ENCODE peak calls at places on chromosomes 16 and 17, in four cellular contexts. S is K562, X is WTC11, N is A549. F is an unnamed sample.
A peak's percentile ranks its signal among the peaks of the same experiment; 100 is the strongest.

GRCh38 chr16:4486126-4486893 is 10.1 kb downstream of the HMOX2 start:
- DNase-seq in S (no peak), X (no peak), N (no peak), F (no peak)

GRCh38 chr17:44082206-44082605 is 11.7 kb downstream of the G6PC3 start:
- DNase-seq in S (no peak), X (no peak), N (no peak), F (no peak)

GRCh38 chr17:5707482-5707881 is 123.2 kb upstream of the NLRP1 start:
- DNase-seq in S (no peak), X (no peak), N (no peak), F (no peak)

GRCh38 chr17:74444406-74444805 is 12.5 kb downstream of the GPRC5C start:
- DNase-seq in S (no peak), X (no peak), N (no peak), F (no peak)

GRCh38 chr16:15979801-15980200 is 30.4 kb downstream of the ABCC1 start:
- DNase-seq in S (no peak), X (no peak), N (no peak), F (no peak)

GRCh38 chr17:7511108-7511507 is 26.9 kb downstream of the POLR2A start:
- DNase-seq in S (no peak), X (no peak), N (no peak), F (no peak)

GRCh38 chr17:39763046-39763800 is 25.5 kb downstream of the GRB7 start:
- DNase-seq in S (no peak), X (no peak), N (no peak), F (no peak)

GRCh38 chr16:4090476-4090875 is 25.8 kb downstream of the ADCY9 start:
- DNase-seq in S (no peak), X (no peak), N (no peak), F (no peak)

GRCh38 chr16:11599579-11599978 is 12.9 kb upstream of the LITAF start:
- DNase-seq in S (no peak), X (no peak), N (no peak), F (no peak)

GRCh38 chr17:60631119-60631518 is 31.1 kb downstream of the PPM1D start:
- DNase-seq in S (no peak), X (no peak), N (no peak), F (no peak)

GRCh38 chr16:85970712-85971220 is 71.8 kb downstream of the IRF8 start:
- DNase-seq in S (no peak), X (no peak), N (no peak), F (no peak)

GRCh38 chr16:49019826-49020401 is 261.7 kb downstream of the CBLN1 start:
- DNase-seq in S (no peak), X (no peak), N (no peak), F (no peak)

GRCh38 chr16:15811778-15812750 is 44.8 kb downstream of the MYH11 start:
- DNase-seq in S (no peak), X (no peak), N (no peak), F (no peak)

GRCh38 chr17:19345067-19345460 is 17.5 kb downstream of the B9D1 start:
- DNase-seq in S (no peak), X (no peak), N (no peak), F (no peak)

GRCh38 chr16:4688674-4689045 is 4.7 kb upstream of the NUDT16L1 start:
- DNase-seq in S (no peak), X (no peak), N (no peak), F (no peak)

GRCh38 chr16:85389679-85390470 is 223.2 kb upstream of the GSE1 start:
- DNase-seq in S (no peak), X (peak; percentile 7), N (no peak), F (no peak)

GRCh38 chr16:54460254-54460860 is 173.8 kb upstream of the IRX3 start:
- DNase-seq in S (no peak), X (no peak), N (no peak), F (no peak)

GRCh38 chr17:76544916-76545365 is 5.1 kb downstream of the PRCD start:
- DNase-seq in S (no peak), X (no peak), N (no peak), F (no peak)

GRCh38 chr17:31427684-31428083 is 36.2 kb downstream of the RAB11FIP4 start:
- DNase-seq in S (no peak), X (no peak), N (no peak), F (no peak)

GRCh38 chr16:66133641-66134402 is 232.7 kb upstream of the CDH5 start:
- DNase-seq in S (no peak), X (no peak), N (no peak), F (no peak)

GRCh38 chr16:54504372-54504771 is 217.8 kb upstream of the IRX3 start:
- DNase-seq in S (no peak), X (no peak), N (no peak), F (no peak)

DNA sequence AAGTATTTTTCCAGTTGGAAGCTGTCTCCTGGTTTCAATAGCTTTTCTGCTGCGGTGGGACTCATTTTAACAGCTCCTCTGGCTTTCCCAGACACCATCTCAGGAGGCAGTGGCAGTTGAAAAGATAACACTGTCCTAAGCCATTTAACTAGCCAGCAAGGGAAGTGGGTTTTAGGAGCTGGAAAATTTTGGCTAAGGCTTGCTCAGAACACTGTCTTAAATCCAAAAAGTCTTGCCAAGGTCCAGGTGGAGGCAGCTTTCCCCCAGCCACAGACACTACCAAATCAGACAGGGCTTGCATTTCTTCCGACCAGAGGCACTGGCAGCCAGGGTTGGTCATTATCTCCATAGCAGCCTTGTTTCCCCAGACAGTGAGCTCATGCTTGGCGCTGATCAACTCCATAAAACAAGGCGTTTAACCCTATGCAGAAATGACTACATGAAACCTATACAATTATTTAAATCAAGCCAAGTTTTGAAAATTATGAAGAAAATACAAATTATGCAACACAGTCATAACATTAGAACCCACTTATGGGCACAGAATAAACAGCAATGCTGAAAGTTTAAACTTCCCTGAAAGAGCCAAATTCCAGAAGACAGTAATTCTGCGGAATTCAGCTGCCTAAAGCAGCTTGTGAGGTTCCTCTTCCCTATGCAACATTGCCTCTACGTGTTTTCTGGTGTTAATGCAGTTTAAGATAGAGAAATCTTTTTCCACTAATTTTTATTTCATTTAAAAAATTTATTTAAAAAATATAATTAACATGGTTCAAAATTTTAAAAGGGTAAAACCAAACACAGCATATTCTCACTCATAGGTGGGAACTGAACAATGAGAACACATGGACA is 25.0 kb downstream of the GABARAPL2 start:
- DNase-seq in S (peak; percentile 57), X (no peak), N (no peak), F (no peak)
- TF ChIP-seq NR3C1 in S (no peak), X (no peak), N (no peak), F (no peak)

DNA sequence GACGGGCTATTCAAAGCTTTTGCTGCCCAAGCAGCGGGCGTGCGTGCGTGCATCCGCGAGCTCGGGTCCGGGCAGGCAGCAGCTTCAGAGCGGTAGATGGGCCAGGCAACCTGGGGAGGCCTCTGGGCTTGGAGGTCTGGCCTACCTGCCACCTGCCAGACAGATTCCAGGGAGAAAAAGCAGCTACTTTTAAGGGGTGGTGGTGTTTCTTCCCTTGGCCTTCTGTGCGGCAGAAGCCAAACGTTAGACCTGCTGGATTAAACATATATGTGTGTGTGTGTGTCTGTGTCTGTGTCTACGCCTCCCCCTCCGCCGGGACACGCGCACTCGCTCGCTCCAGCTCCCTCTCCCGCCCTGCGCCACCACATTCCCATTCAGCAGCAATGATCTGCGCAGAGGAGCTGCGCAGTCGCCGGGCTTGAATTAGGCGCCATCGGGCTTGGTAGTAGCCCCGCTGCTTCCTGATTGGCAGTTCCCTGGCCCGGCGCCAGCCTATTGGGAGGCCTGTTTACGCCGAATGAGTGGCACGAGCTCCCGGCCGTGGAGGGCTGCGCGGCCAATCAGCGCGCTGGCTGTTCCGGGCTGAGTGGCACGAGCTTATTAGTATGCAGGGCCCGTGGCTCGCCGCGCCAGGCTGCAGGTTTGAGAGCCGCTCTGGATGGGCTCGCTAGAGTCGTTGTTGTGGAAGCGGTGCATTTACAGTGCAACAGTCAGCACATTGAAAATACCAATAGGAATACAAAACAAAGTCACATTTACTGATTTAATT is at the start of gene BAHCC1:
- DNase-seq in S (peak; percentile 95), X (peak; percentile 100), N (peak; percentile 99), F (peak; percentile 99)
- TF ChIP-seq NR3C1 in S (no peak), X (no peak), N (no peak), F (no peak)

GRCh38 chr16:69469807-69470561 is 45.6 kb downstream of the CYB5B start:
- DNase-seq in S (no peak), X (no peak), N (no peak), F (no peak)
- TF ChIP-seq NR3C1 in S (no peak), X (no peak), N (no peak), F (no peak)

GRCh38 chr16:57071840-57072541 is 20.4 kb upstream of the CPNE2 start:
- DNase-seq in S (no peak), X (no peak), N (no peak), F (no peak)
- TF ChIP-seq NR3C1 in S (no peak), X (no peak), N (no peak), F (no peak)

DNA sequence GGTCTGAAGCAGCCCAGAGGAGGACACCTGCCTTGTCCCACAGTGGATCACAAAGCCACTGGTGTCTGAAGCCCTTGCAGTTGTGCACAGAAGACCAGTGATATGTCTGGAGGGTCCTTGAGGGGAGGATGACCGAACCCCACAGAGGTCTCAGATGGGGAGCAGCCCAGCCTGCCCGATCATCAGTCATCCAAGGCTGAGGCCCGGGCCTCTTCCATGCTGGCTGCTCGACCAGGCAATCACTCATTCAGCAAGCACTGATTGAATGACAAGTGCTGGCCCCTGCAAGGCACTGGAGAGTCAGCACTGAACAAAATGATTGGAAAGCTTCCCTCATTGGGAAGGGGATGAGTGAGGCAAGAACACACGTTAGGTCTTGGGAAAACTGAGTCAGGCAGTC is 10.5 kb downstream of the PIK3R5 start:
- DNase-seq in S (no peak), X (no peak), N (no peak), F (no peak)
- TF ChIP-seq NR3C1 in S (no peak), X (no peak), N (no peak), F (no peak)

DNA sequence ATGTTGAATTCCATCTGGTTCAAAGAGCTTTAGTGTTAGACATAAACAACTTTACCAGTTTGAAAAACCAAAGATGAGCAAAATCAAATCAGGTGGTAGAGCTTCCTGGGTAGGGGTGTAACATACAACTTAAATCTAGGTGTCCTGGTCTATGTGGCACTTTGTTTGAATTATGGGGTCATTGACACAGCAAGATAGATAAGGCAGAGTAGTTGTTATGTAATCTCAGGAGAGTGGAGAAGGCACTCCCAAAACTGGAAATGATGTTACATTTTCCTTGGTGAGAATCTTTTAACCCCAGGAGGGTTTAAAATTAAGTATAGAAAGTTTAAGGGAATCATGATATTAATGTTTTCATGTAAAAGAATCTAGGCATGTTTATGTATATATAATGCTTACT is 31.9 kb downstream of the CCDC42 start:
- DNase-seq in S (no peak), X (no peak), N (no peak), F (no peak)
- TF ChIP-seq NR3C1 in S (no peak), X (no peak), N (no peak), F (no peak)

DNA sequence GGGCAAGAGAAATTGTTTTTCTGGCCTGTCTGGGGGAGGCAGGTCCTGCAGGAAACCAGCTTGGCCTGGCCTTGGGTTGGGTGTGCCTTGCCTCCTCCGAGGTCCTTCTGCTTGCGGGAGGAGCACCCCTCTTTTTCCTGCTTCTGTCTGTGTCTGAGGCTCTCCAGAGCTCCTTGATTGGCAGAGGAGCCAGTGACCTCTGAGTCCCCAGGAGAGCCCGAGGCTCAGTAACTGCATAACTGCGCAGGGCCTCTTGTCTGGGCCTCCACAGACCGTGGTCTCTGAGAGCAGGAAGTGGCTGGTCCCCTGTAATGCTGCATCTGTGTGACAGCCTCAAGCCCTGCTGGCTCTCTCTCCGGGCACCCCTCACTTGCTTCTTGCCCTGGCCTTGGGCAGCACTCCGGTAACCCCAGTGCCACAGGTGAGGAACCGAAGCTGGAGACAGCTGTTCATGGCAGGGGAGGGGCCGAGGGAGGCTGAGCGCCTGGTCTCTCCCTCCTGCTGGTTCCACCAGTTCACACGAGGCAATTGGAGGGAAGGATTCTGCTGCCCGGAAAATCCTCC is 1.6 kb downstream of the CAPN15 start:
- DNase-seq in S (no peak), X (no peak), N (no peak), F (no peak)
- TF ChIP-seq NR3C1 in S (no peak), X (no peak), N (no peak), F (no peak)

F was measured in HepG2.